ENCODE peak calls at places on chromosome 1, in five cellular contexts. R is HTR-8/SVneo, L is retina, I is NCI-H748 treated with DMSO at 0.1 percent for 48 hours, H is A172. C is an unnamed sample.

GRCh38 chr1:14261395-14261794 is 337.1 kb upstream of the KAZN start:
- DNase-seq in R (no peak), L (no peak), I (no peak), H (no peak), C (no peak)

GRCh38 chr1:27598902-27599528 is 4.9 kb downstream of the AHDC1 start:
- DNase-seq in R (no peak), L (peak), I (no peak), H (peak), C (peak)

GRCh38 chr1:229594227-229595008 is 31.5 kb downstream of the TAF5L start:
- DNase-seq in R (no peak), L (no peak), I (no peak), H (no peak), C (no peak)

GRCh38 chr1:222798975-222799374 is 15.9 kb upstream of the DISP1 start:
- DNase-seq in R (no peak), L (no peak), I (no peak), H (no peak), C (no peak)

GRCh38 chr1:59292557-59292956 is 4.3 kb upstream of the FGGY start:
- DNase-seq in R (no peak), L (no peak), I (no peak), H (no peak), C (peak)

GRCh38 chr1:63622847-63623566 is 29.8 kb downstream of the PGM1 start:
- DNase-seq in R (no peak), L (peak), I (no peak), H (no peak), C (no peak)

GRCh38 chr1:207868252-207868768 is 42.6 kb downstream of the CD34 start:
- DNase-seq in R (no peak), L (peak), I (peak), H (peak), C (no peak)

GRCh38 chr1:57551476-57551875 is 127.6 kb upstream of the DAB1 start:
- DNase-seq in R (no peak), L (no peak), I (no peak), H (no peak), C (no peak)

GRCh38 chr1:207128336-207128921 is 24.4 kb downstream of the C4BPA start:
- DNase-seq in R (no peak), L (no peak), I (no peak), H (no peak), C (no peak)

GRCh38 chr1:81703736-81704463 is 96.8 kb upstream of the ADGRL2 start:
- DNase-seq in R (no peak), L (no peak), I (no peak), H (no peak), C (no peak)

GRCh38 chr1:172278478-172278877 is 142.0 kb upstream of the C1orf105 start:
- DNase-seq in R (no peak), L (no peak), I (no peak), H (peak), C (no peak)

GRCh38 chr1:234169161-234169849 is 204.0 kb upstream of the COA6 start:
- DNase-seq in R (no peak), L (no peak), I (no peak), H (no peak), C (no peak)

GRCh38 chr1:182617075-182617429 is 12.9 kb upstream of the RGS16 start:
- DNase-seq in R (no peak), L (no peak), I (peak), H (no peak), C (no peak)

GRCh38 chr1:103461171-103462105 is 64.1 kb upstream of the RNPC3 start:
- DNase-seq in R (peak), L (no peak), I (peak), H (peak), C (no peak)

C was measured in GDM1.